ENCODE peak calls at places on chromosomes 5 and 9, in nine cellular contexts. One of them, this sample, is unnamed.

GRCh38 chr5:171272996-171273970 is 35.8 kb upstream of the TLX3 start:
- DNase-seq in neural crest cell: no peak
- DNase-seq in brain microvascular endothelial cell: peak; percentile 39
- DNase-seq in PC-3: peak; percentile 60
- DNase-seq in colonic mucosa: no peak
- DNase-seq in left ventricle myocardium inferior: no peak
- DNase-seq in activated CD8-positive, alpha-beta T cell treated with anti-CD3 and anti-CD28 coated beads for 36 hours: peak; percentile 38
- DNase-seq in kidney epithelial cell: peak; percentile 21
- DNase-seq in breast epithelium: no peak
- DNase-seq in this sample: no peak

GRCh38 chr9:942805-943580 is 33.5 kb upstream of the DMRT3 start:
- DNase-seq in brain microvascular endothelial cell: no peak
- DNase-seq in left ventricle myocardium inferior: no peak
- DNase-seq in PC-3: no peak
- DNase-seq in neural crest cell: no peak
- DNase-seq in colonic mucosa: no peak
- DNase-seq in breast epithelium: no peak
- DNase-seq in activated CD8-positive, alpha-beta T cell treated with anti-CD3 and anti-CD28 coated beads for 36 hours: peak; percentile 4
- DNase-seq in kidney epithelial cell: no peak
- DNase-seq in this sample: no peak

GRCh38 chr5:178365501-178366440 is 133.2 kb upstream of the PHYKPL start:
- DNase-seq in PC-3: no peak
- DNase-seq in colonic mucosa: no peak
- DNase-seq in kidney epithelial cell: no peak
- DNase-seq in neural crest cell: no peak
- DNase-seq in brain microvascular endothelial cell: no peak
- DNase-seq in left ventricle myocardium inferior: no peak
- DNase-seq in breast epithelium: no peak
- DNase-seq in activated CD8-positive, alpha-beta T cell treated with anti-CD3 and anti-CD28 coated beads for 36 hours: no peak
- DNase-seq in this sample: no peak

GRCh38 chr5:175873090-175873454 is 1.7 kb downstream of the CPLX2 start:
- DNase-seq in breast epithelium: no peak
- DNase-seq in PC-3: no peak
- DNase-seq in brain microvascular endothelial cell: no peak
- DNase-seq in left ventricle myocardium inferior: no peak
- DNase-seq in colonic mucosa: no peak
- DNase-seq in kidney epithelial cell: no peak
- DNase-seq in neural crest cell: peak; percentile 51
- DNase-seq in activated CD8-positive, alpha-beta T cell treated with anti-CD3 and anti-CD28 coated beads for 36 hours: peak; percentile 18
- DNase-seq in this sample: no peak

GRCh38 chr9:94948567-94949235 is 222.2 kb downstream of the AOPEP start:
- DNase-seq in left ventricle myocardium inferior: no peak
- DNase-seq in breast epithelium: no peak
- DNase-seq in activated CD8-positive, alpha-beta T cell treated with anti-CD3 and anti-CD28 coated beads for 36 hours: no peak
- DNase-seq in colonic mucosa: no peak
- DNase-seq in kidney epithelial cell: no peak
- DNase-seq in PC-3: no peak
- DNase-seq in brain microvascular endothelial cell: no peak
- DNase-seq in neural crest cell: no peak
- DNase-seq in this sample: no peak

GRCh38 chr5:166127766-166128565 is 2163.5 kb upstream of the WWC1 start:
- DNase-seq in activated CD8-positive, alpha-beta T cell treated with anti-CD3 and anti-CD28 coated beads for 36 hours: no peak
- DNase-seq in kidney epithelial cell: no peak
- DNase-seq in breast epithelium: no peak
- DNase-seq in brain microvascular endothelial cell: no peak
- DNase-seq in PC-3: no peak
- DNase-seq in left ventricle myocardium inferior: no peak
- DNase-seq in colonic mucosa: peak; percentile 29
- DNase-seq in neural crest cell: no peak
- DNase-seq in this sample: no peak

GRCh38 chr5:68214472-68215207 is 916 bp upstream of the PIK3R1 start:
- DNase-seq in left ventricle myocardium inferior: no peak
- DNase-seq in activated CD8-positive, alpha-beta T cell treated with anti-CD3 and anti-CD28 coated beads for 36 hours: peak; percentile 71
- DNase-seq in colonic mucosa: peak; percentile 78
- DNase-seq in neural crest cell: no peak
- DNase-seq in PC-3: no peak
- DNase-seq in brain microvascular endothelial cell: no peak
- DNase-seq in kidney epithelial cell: no peak
- DNase-seq in breast epithelium: peak; percentile 25
- DNase-seq in this sample: no peak

GRCh38 chr5:16776611-16777251 is 159.4 kb downstream of the MYO10 start:
- DNase-seq in breast epithelium: peak; percentile 64
- DNase-seq in left ventricle myocardium inferior: no peak
- DNase-seq in colonic mucosa: no peak
- DNase-seq in neural crest cell: peak; percentile 26
- DNase-seq in activated CD8-positive, alpha-beta T cell treated with anti-CD3 and anti-CD28 coated beads for 36 hours: no peak
- DNase-seq in brain microvascular endothelial cell: no peak
- DNase-seq in kidney epithelial cell: no peak
- DNase-seq in PC-3: no peak
- DNase-seq in this sample: no peak

GRCh38 chr5:6000867-6001266 is 377.5 kb downstream of the MED10 start:
- DNase-seq in activated CD8-positive, alpha-beta T cell treated with anti-CD3 and anti-CD28 coated beads for 36 hours: no peak
- DNase-seq in brain microvascular endothelial cell: no peak
- DNase-seq in kidney epithelial cell: no peak
- DNase-seq in left ventricle myocardium inferior: no peak
- DNase-seq in PC-3: no peak
- DNase-seq in colonic mucosa: no peak
- DNase-seq in breast epithelium: no peak
- DNase-seq in neural crest cell: no peak
- DNase-seq in this sample: no peak

GRCh38 chr5:167639761-167640160 is 651.7 kb upstream of the WWC1 start:
- DNase-seq in neural crest cell: no peak
- DNase-seq in left ventricle myocardium inferior: no peak
- DNase-seq in breast epithelium: no peak
- DNase-seq in brain microvascular endothelial cell: peak; percentile 57
- DNase-seq in colonic mucosa: no peak
- DNase-seq in kidney epithelial cell: no peak
- DNase-seq in PC-3: peak; percentile 64
- DNase-seq in activated CD8-positive, alpha-beta T cell treated with anti-CD3 and anti-CD28 coated beads for 36 hours: no peak
- DNase-seq in this sample: no peak

GRCh38 chr5:125555591-125555990 is 809.2 kb upstream of the ZNF608 start:
- DNase-seq in neural crest cell: no peak
- DNase-seq in breast epithelium: no peak
- DNase-seq in colonic mucosa: no peak
- DNase-seq in activated CD8-positive, alpha-beta T cell treated with anti-CD3 and anti-CD28 coated beads for 36 hours: no peak
- DNase-seq in PC-3: no peak
- DNase-seq in left ventricle myocardium inferior: no peak
- DNase-seq in brain microvascular endothelial cell: no peak
- DNase-seq in kidney epithelial cell: no peak
- DNase-seq in this sample: no peak

GRCh38 chr5:131514316-131515275 is 120.4 kb downstream of the RAPGEF6 start:
- DNase-seq in left ventricle myocardium inferior: no peak
- DNase-seq in brain microvascular endothelial cell: peak; percentile 16
- DNase-seq in neural crest cell: no peak
- DNase-seq in PC-3: peak; percentile 42
- DNase-seq in kidney epithelial cell: no peak
- DNase-seq in colonic mucosa: no peak
- DNase-seq in breast epithelium: no peak
- DNase-seq in activated CD8-positive, alpha-beta T cell treated with anti-CD3 and anti-CD28 coated beads for 36 hours: peak; percentile 28
- DNase-seq in this sample: no peak

GRCh38 chr5:17127743-17128231 is 89.6 kb upstream of the BASP1 start:
- DNase-seq in breast epithelium: no peak
- DNase-seq in neural crest cell: no peak
- DNase-seq in activated CD8-positive, alpha-beta T cell treated with anti-CD3 and anti-CD28 coated beads for 36 hours: no peak
- DNase-seq in PC-3: peak; percentile 99
- DNase-seq in left ventricle myocardium inferior: no peak
- DNase-seq in kidney epithelial cell: peak; percentile 65
- DNase-seq in brain microvascular endothelial cell: peak; percentile 75
- DNase-seq in colonic mucosa: no peak
- DNase-seq in this sample: no peak

GRCh38 chr5:28301676-28302075 is 1263.3 kb upstream of the CDH9 start:
- DNase-seq in activated CD8-positive, alpha-beta T cell treated with anti-CD3 and anti-CD28 coated beads for 36 hours: no peak
- DNase-seq in kidney epithelial cell: peak; percentile 25
- DNase-seq in breast epithelium: no peak
- DNase-seq in left ventricle myocardium inferior: no peak
- DNase-seq in colonic mucosa: no peak
- DNase-seq in PC-3: peak; percentile 78
- DNase-seq in brain microvascular endothelial cell: peak; percentile 99
- DNase-seq in neural crest cell: no peak
- DNase-seq in this sample: no peak

GRCh38 chr5:105563842-105564241 is 2001.3 kb upstream of the NUDT12 start:
- DNase-seq in PC-3: no peak
- DNase-seq in brain microvascular endothelial cell: no peak
- DNase-seq in left ventricle myocardium inferior: no peak
- DNase-seq in colonic mucosa: no peak
- DNase-seq in breast epithelium: no peak
- DNase-seq in kidney epithelial cell: no peak
- DNase-seq in activated CD8-positive, alpha-beta T cell treated with anti-CD3 and anti-CD28 coated beads for 36 hours: no peak
- DNase-seq in neural crest cell: no peak
- DNase-seq in this sample: no peak

GRCh38 chr9:136695435-136695895 is 8.2 kb upstream of the AGPAT2 start:
- DNase-seq in neural crest cell: no peak
- DNase-seq in activated CD8-positive, alpha-beta T cell treated with anti-CD3 and anti-CD28 coated beads for 36 hours: no peak
- DNase-seq in brain microvascular endothelial cell: no peak
- DNase-seq in kidney epithelial cell: peak; percentile 26
- DNase-seq in colonic mucosa: peak; percentile 79
- DNase-seq in PC-3: peak; percentile 77
- DNase-seq in left ventricle myocardium inferior: no peak
- DNase-seq in breast epithelium: peak; percentile 88
- DNase-seq in this sample: no peak

GRCh38 chr5:14727428-14727865 is 62.9 kb downstream of the OTULIN start:
- DNase-seq in colonic mucosa: peak; percentile 81
- DNase-seq in breast epithelium: peak; percentile 53
- DNase-seq in activated CD8-positive, alpha-beta T cell treated with anti-CD3 and anti-CD28 coated beads for 36 hours: peak; percentile 75
- DNase-seq in kidney epithelial cell: no peak
- DNase-seq in brain microvascular endothelial cell: peak; percentile 79
- DNase-seq in neural crest cell: peak; percentile 88
- DNase-seq in left ventricle myocardium inferior: peak; percentile 71
- DNase-seq in PC-3: peak; percentile 92
- DNase-seq in this sample: no peak

GRCh38 chr5:54885636-54886035 is 99.8 kb downstream of the ESM1 start:
- DNase-seq in PC-3: no peak
- DNase-seq in neural crest cell: no peak
- DNase-seq in kidney epithelial cell: no peak
- DNase-seq in colonic mucosa: no peak
- DNase-seq in activated CD8-positive, alpha-beta T cell treated with anti-CD3 and anti-CD28 coated beads for 36 hours: no peak
- DNase-seq in left ventricle myocardium inferior: no peak
- DNase-seq in breast epithelium: no peak
- DNase-seq in brain microvascular endothelial cell: no peak
- DNase-seq in this sample: no peak

GRCh38 chr9:6845128-6845826 is 87.5 kb downstream of the KDM4C start:
- DNase-seq in activated CD8-positive, alpha-beta T cell treated with anti-CD3 and anti-CD28 coated beads for 36 hours: no peak
- DNase-seq in colonic mucosa: no peak
- DNase-seq in breast epithelium: no peak
- DNase-seq in brain microvascular endothelial cell: no peak
- DNase-seq in left ventricle myocardium inferior: no peak
- DNase-seq in neural crest cell: no peak
- DNase-seq in PC-3: no peak
- DNase-seq in kidney epithelial cell: no peak
- DNase-seq in this sample: no peak

GRCh38 chr5:179258922-179259730 is 86.1 kb downstream of the ADAMTS2 start:
- DNase-seq in neural crest cell: no peak
- DNase-seq in left ventricle myocardium inferior: no peak
- DNase-seq in kidney epithelial cell: no peak
- DNase-seq in colonic mucosa: peak; percentile 20
- DNase-seq in breast epithelium: no peak
- DNase-seq in activated CD8-positive, alpha-beta T cell treated with anti-CD3 and anti-CD28 coated beads for 36 hours: no peak
- DNase-seq in PC-3: no peak
- DNase-seq in brain microvascular endothelial cell: peak; percentile 51
- DNase-seq in this sample: no peak

GRCh38 chr5:176415240-176416122 is 858 bp downstream of the CLTB start:
- DNase-seq in left ventricle myocardium inferior: no peak
- DNase-seq in activated CD8-positive, alpha-beta T cell treated with anti-CD3 and anti-CD28 coated beads for 36 hours: no peak
- DNase-seq in colonic mucosa: no peak
- DNase-seq in neural crest cell: peak; percentile 22
- DNase-seq in PC-3: peak; percentile 82
- DNase-seq in brain microvascular endothelial cell: peak; percentile 42
- DNase-seq in kidney epithelial cell: no peak
- DNase-seq in breast epithelium: peak; percentile 75
- DNase-seq in this sample: no peak

GRCh38 chr5:53884844-53885243 is 324.4 kb downstream of the NDUFS4 start:
- DNase-seq in colonic mucosa: no peak
- DNase-seq in breast epithelium: no peak
- DNase-seq in neural crest cell: no peak
- DNase-seq in kidney epithelial cell: no peak
- DNase-seq in left ventricle myocardium inferior: no peak
- DNase-seq in activated CD8-positive, alpha-beta T cell treated with anti-CD3 and anti-CD28 coated beads for 36 hours: no peak
- DNase-seq in brain microvascular endothelial cell: no peak
- DNase-seq in PC-3: no peak
- DNase-seq in this sample: no peak

GRCh38 chr5:23352437-23352836 is 155.0 kb upstream of the PRDM9 start:
- DNase-seq in kidney epithelial cell: no peak
- DNase-seq in PC-3: peak; percentile 81
- DNase-seq in neural crest cell: no peak
- DNase-seq in breast epithelium: no peak
- DNase-seq in brain microvascular endothelial cell: no peak
- DNase-seq in left ventricle myocardium inferior: no peak
- DNase-seq in colonic mucosa: no peak
- DNase-seq in activated CD8-positive, alpha-beta T cell treated with anti-CD3 and anti-CD28 coated beads for 36 hours: no peak
- DNase-seq in this sample: no peak
- TF ChIP-seq CTCF in kidney epithelial cell: peak; percentile 23
- TF ChIP-seq CTCF in PC-3: peak; percentile 72
- TF ChIP-seq CTCF in neural crest cell: peak; percentile 32
- TF ChIP-seq CTCF in breast epithelium: no peak
- TF ChIP-seq CTCF in brain microvascular endothelial cell: no peak
- TF ChIP-seq CTCF in left ventricle myocardium inferior: peak; percentile 59
- TF ChIP-seq CTCF in colonic mucosa: no peak
- TF ChIP-seq CTCF in activated CD8-positive, alpha-beta T cell treated with anti-CD3 and anti-CD28 coated beads for 36 hours: no peak
- TF ChIP-seq CTCF in this sample: no peak

DNA sequence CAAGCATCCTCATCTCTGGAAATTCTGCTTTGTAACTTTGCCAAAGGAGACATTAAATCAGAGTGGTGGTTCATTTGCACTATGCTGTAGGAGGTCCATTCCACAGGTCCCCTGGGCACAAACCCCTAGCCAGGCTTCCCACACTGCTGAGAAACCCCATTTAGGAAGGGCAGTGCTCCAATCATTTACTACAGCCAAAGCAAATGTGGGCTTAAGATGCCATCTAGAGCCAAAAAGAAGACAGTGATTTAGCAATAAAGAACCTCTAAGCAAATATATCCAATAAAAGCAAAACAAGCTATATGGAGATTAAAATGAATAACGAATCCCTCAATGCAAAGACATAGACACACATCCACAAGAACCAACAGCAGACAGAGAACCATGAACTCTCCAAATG is 129.0 kb upstream of the ALDH1B1 start:
- DNase-seq in kidney epithelial cell: no peak
- DNase-seq in breast epithelium: no peak
- DNase-seq in brain microvascular endothelial cell: peak; percentile 16
- DNase-seq in colonic mucosa: no peak
- DNase-seq in left ventricle myocardium inferior: no peak
- DNase-seq in neural crest cell: no peak
- DNase-seq in PC-3: peak; percentile 52
- DNase-seq in activated CD8-positive, alpha-beta T cell treated with anti-CD3 and anti-CD28 coated beads for 36 hours: no peak
- DNase-seq in this sample: no peak
- TF ChIP-seq CTCF in kidney epithelial cell: peak; percentile 17
- TF ChIP-seq CTCF in breast epithelium: peak; percentile 28
- TF ChIP-seq CTCF in brain microvascular endothelial cell: peak; percentile 40
- TF ChIP-seq CTCF in colonic mucosa: no peak
- TF ChIP-seq CTCF in left ventricle myocardium inferior: peak; percentile 16
- TF ChIP-seq CTCF in neural crest cell: peak; percentile 59
- TF ChIP-seq CTCF in PC-3: peak; percentile 62
- TF ChIP-seq CTCF in activated CD8-positive, alpha-beta T cell treated with anti-CD3 and anti-CD28 coated beads for 36 hours: no peak
- TF ChIP-seq CTCF in this sample: no peak

GRCh38 chr9:133294257-133294656 is 19.3 kb upstream of the ABO start:
- DNase-seq in PC-3: no peak
- DNase-seq in activated CD8-positive, alpha-beta T cell treated with anti-CD3 and anti-CD28 coated beads for 36 hours: no peak
- DNase-seq in breast epithelium: no peak
- DNase-seq in left ventricle myocardium inferior: no peak
- DNase-seq in brain microvascular endothelial cell: no peak
- DNase-seq in colonic mucosa: no peak
- DNase-seq in neural crest cell: no peak
- DNase-seq in kidney epithelial cell: no peak
- DNase-seq in this sample: no peak
- TF ChIP-seq CTCF in PC-3: no peak
- TF ChIP-seq CTCF in activated CD8-positive, alpha-beta T cell treated with anti-CD3 and anti-CD28 coated beads for 36 hours: no peak
- TF ChIP-seq CTCF in breast epithelium: no peak
- TF ChIP-seq CTCF in left ventricle myocardium inferior: no peak
- TF ChIP-seq CTCF in brain microvascular endothelial cell: no peak
- TF ChIP-seq CTCF in colonic mucosa: no peak
- TF ChIP-seq CTCF in neural crest cell: no peak
- TF ChIP-seq CTCF in kidney epithelial cell: no peak
- TF ChIP-seq CTCF in this sample: no peak

GRCh38 chr5:127909078-127909477 is 174.5 kb upstream of the SLC12A2 start:
- DNase-seq in breast epithelium: no peak
- DNase-seq in PC-3: peak; percentile 78
- DNase-seq in neural crest cell: peak; percentile 2
- DNase-seq in left ventricle myocardium inferior: no peak
- DNase-seq in activated CD8-positive, alpha-beta T cell treated with anti-CD3 and anti-CD28 coated beads for 36 hours: peak; percentile 14
- DNase-seq in colonic mucosa: peak; percentile 57
- DNase-seq in kidney epithelial cell: no peak
- DNase-seq in brain microvascular endothelial cell: peak; percentile 27
- DNase-seq in this sample: no peak
- TF ChIP-seq CTCF in breast epithelium: peak; percentile 29
- TF ChIP-seq CTCF in PC-3: peak; percentile 89
- TF ChIP-seq CTCF in neural crest cell: peak; percentile 64
- TF ChIP-seq CTCF in left ventricle myocardium inferior: peak; percentile 65
- TF ChIP-seq CTCF in activated CD8-positive, alpha-beta T cell treated with anti-CD3 and anti-CD28 coated beads for 36 hours: peak; percentile 12
- TF ChIP-seq CTCF in colonic mucosa: peak; percentile 28
- TF ChIP-seq CTCF in kidney epithelial cell: peak; percentile 65
- TF ChIP-seq CTCF in brain microvascular endothelial cell: peak; percentile 79
- TF ChIP-seq CTCF in this sample: no peak

This sample was measured in omental fat pad.